ENCODE peak calls at places on chromosomes 1 and 21, in six cellular contexts. V is stimulated activated CD8-positive, alpha-beta memory T cell treated with anti-CD3 and anti-CD28 coated beads, Interleukin-7, amount 100 ng/mL, for 1 hour; X is KG1; I is DMS153; H is AG04450; K is HFF-Myc. M is an unnamed sample.

GRCh38 chr1:12472798-12473551 is 145.0 kb downstream of the DHRS3 start:
- DNase-seq in V (peak), X (peak), I (no peak), H (no peak), K (no peak), M (no peak)

GRCh38 chr1:54982739-54983138 is 2.3 kb downstream of the TMEM61 start:
- DNase-seq in V (no peak), X (no peak), I (peak), H (no peak), K (no peak), M (peak)

GRCh38 chr1:160830321-160831153 is 32.1 kb downstream of the CD244 start:
- DNase-seq in V (peak), X (peak), I (peak), H (no peak), K (no peak), M (peak)

GRCh38 chr21:35819134-35819533 is 241.2 kb downstream of the SETD4 start:
- DNase-seq in V (no peak), X (no peak), I (no peak), H (no peak), K (no peak), M (no peak)

GRCh38 chr1:150553392-150554085 is 4.3 kb downstream of the ADAMTSL4 start:
- DNase-seq in V (no peak), X (no peak), I (no peak), H (no peak), K (no peak), M (no peak)

GRCh38 chr1:54460346-54460745 is 54.2 kb upstream of the SSBP3 start:
- DNase-seq in V (no peak), X (no peak), I (no peak), H (no peak), K (no peak), M (no peak)

GRCh38 chr21:34235514-34235913 is 128.3 kb upstream of the KCNE2 start:
- DNase-seq in V (no peak), X (no peak), I (no peak), H (no peak), K (no peak), M (no peak)

GRCh38 chr1:220921498-220921897 is 42.3 kb downstream of the HLX start:
- DNase-seq in V (no peak), X (no peak), I (no peak), H (no peak), K (no peak), M (no peak)

GRCh38 chr1:37763791-37764741 is 854 bp downstream of the EPHA10 start:
- DNase-seq in V (no peak), X (no peak), I (no peak), H (peak), K (peak), M (no peak)

GRCh38 chr1:161933592-161934277 is 89.9 kb downstream of the OLFML2B start:
- DNase-seq in V (no peak), X (no peak), I (no peak), H (no peak), K (no peak), M (no peak)

GRCh38 chr1:76158126-76158525 is 83.6 kb downstream of the ST6GALNAC3 start:
- DNase-seq in V (no peak), X (no peak), I (no peak), H (no peak), K (no peak), M (no peak)

GRCh38 chr1:112866151-112866550 is 89.8 kb downstream of the SLC16A1 start:
- DNase-seq in V (no peak), X (no peak), I (no peak), H (peak), K (no peak), M (no peak)

GRCh38 chr1:4083171-4084052 is 183.3 kb upstream of the C1orf174 start:
- DNase-seq in V (no peak), X (no peak), I (no peak), H (no peak), K (no peak), M (no peak)

GRCh38 chr1:10721381-10722321 is 74.8 kb downstream of the CASZ1 start:
- DNase-seq in V (no peak), X (no peak), I (no peak), H (no peak), K (no peak), M (no peak)

GRCh38 chr1:231020139-231020601 is 19.9 kb downstream of the FAM89A start:
- DNase-seq in V (no peak), X (no peak), I (peak), H (no peak), K (peak), M (no peak)

GRCh38 chr1:29474274-29474824 is 238.0 kb downstream of the PTPRU start:
- DNase-seq in V (no peak), X (no peak), I (no peak), H (no peak), K (no peak), M (no peak)

GRCh38 chr21:43274022-43274945 is 105.5 kb downstream of the CRYAA start:
- DNase-seq in V (no peak), X (no peak), I (no peak), H (no peak), K (no peak), M (no peak)

GRCh38 chr1:184535191-184535970 is 148.6 kb downstream of the C1orf21 start:
- DNase-seq in V (no peak), X (no peak), I (no peak), H (no peak), K (no peak), M (no peak)

GRCh38 chr1:210654176-210654786 is 325.6 kb downstream of the HHAT start:
- DNase-seq in V (no peak), X (no peak), I (no peak), H (no peak), K (no peak), M (no peak)

GRCh38 chr1:24727490-24728214 is 17.6 kb upstream of the CLIC4 start:
- DNase-seq in V (no peak), X (peak), I (no peak), H (no peak), K (no peak), M (no peak)

GRCh38 chr1:154767315-154768240 is 102.5 kb downstream of the KCNN3 start:
- DNase-seq in V (no peak), X (no peak), I (no peak), H (no peak), K (no peak), M (peak)

GRCh38 chr21:42674351-42674940 is 21.0 kb downstream of the PDE9A start:
- DNase-seq in V (no peak), X (no peak), I (peak), H (no peak), K (no peak), M (peak)

GRCh38 chr1:62012821-62013220 is 181.8 kb upstream of the L1TD1 start:
- DNase-seq in V (no peak), X (no peak), I (no peak), H (no peak), K (no peak), M (no peak)

M was measured in NCI-H1092.